ENCODE peak calls at places on chromosomes 13 and 19, in six cellular contexts. I is endothelial cell of umbilical vein, J is astrocyte of the spinal cord, E is body of pancreas, O is type B pancreatic cell, F is M059J. L is an unnamed sample.

GRCh38 chr19:18839465-18840287 is 7.9 kb downstream of the UPF1 start:
- DNase-seq in I (peak; percentile 14), J (no peak), E (peak; percentile 55), O (no peak), F (peak; percentile 32), L (peak; percentile 61)

GRCh38 chr13:20426766-20427448 is 98.8 kb downstream of the CRYL1 start:
- DNase-seq in I (no peak), J (no peak), E (no peak), O (no peak), F (peak; percentile 26), L (no peak)

GRCh38 chr13:50732712-50733111 is 110.8 kb downstream of the DLEU7 start:
- DNase-seq in I (peak; percentile 18), J (peak; percentile 40), E (no peak), O (no peak), F (peak; percentile 78), L (no peak)

GRCh38 chr13:31947105-31947504 is 84.5 kb upstream of the FRY start:
- DNase-seq in I (no peak), J (no peak), E (no peak), O (no peak), F (no peak), L (no peak)

GRCh38 chr13:51542358-51542972 is 41.8 kb upstream of the WDFY2 start:
- DNase-seq in I (no peak), J (no peak), E (peak; percentile 29), O (no peak), F (peak; percentile 31), L (peak; percentile 32)

GRCh38 chr19:3073931-3074595 is 11.8 kb upstream of the TLE5 start:
- DNase-seq in I (no peak), J (no peak), E (no peak), O (no peak), F (peak; percentile 55), L (no peak)

GRCh38 chr13:36418022-36418805 is 14.1 kb upstream of the CCNA1 start:
- DNase-seq in I (peak; percentile 80), J (peak; percentile 73), E (no peak), O (no peak), F (peak; percentile 51), L (no peak)

GRCh38 chr19:39208175-39208795 is 4.2 kb upstream of the SYCN start:
- DNase-seq in I (no peak), J (no peak), E (peak; percentile 53), O (no peak), F (no peak), L (no peak)